ENCODE peak calls at places on chromosomes 13 and 19, in nine cellular contexts. Z is CD8-positive, alpha-beta memory T cell; Q is spleen; A is mesendoderm; V is GM23248; C is right lobe of liver; K is neural progenitor cell; T is sigmoid colon; D is lung. P is an unnamed sample. For H3K4me1, the result is how much of the 10 kb centered on the place peaks cover.

GRCh38 chr19:18788782-18789421 is 2.2 kb downstream of the COMP start:
- DNase-seq in A (no peak), Q (no peak), C (no peak), D (no peak), K (no peak), T (no peak), Z (no peak), V (no peak), P (no peak)

GRCh38 chr13:67184247-67184646 is 45.9 kb downstream of the PCDH9 start:
- DNase-seq in C (no peak), T (no peak), Z (no peak), K (no peak), A (no peak), V (no peak), D (no peak), Q (no peak), P (no peak)

GRCh38 chr13:96899946-96900345 is 94.3 kb downstream of the OXGR1 start:
- DNase-seq in Z (no peak), Q (no peak), C (no peak), V (no peak), D (no peak), A (no peak), T (no peak), K (no peak), P (no peak)

GRCh38 chr13:81488021-81488420 is 1147.1 kb upstream of the SPRY2 start:
- DNase-seq in A (no peak), Q (no peak), V (no peak), Z (no peak), D (no peak), K (no peak), C (no peak), T (no peak), P (no peak)

GRCh38 chr19:6018786-6019185 is 40.8 kb upstream of the RANBP3 start:
- DNase-seq in C (no peak), K (peak), V (no peak), T (peak), Z (no peak), Q (peak), A (peak), D (no peak), P (no peak)

GRCh38 chr19:18939922-18940775 is 868 bp downstream of the HOMER3 start:
- DNase-seq in D (no peak), V (peak), Z (no peak), C (peak), T (peak), K (peak), A (no peak), Q (peak), P (peak)

GRCh38 chr19:661427-662196 is 1.4 kb downstream of the RNF126 start:
- DNase-seq in D (no peak), C (no peak), T (peak), Q (peak), A (no peak), Z (peak), K (no peak), V (peak), P (no peak)

GRCh38 chr13:76745246-76746200 is 140.7 kb downstream of the KCTD12 start:
- DNase-seq in K (no peak), T (no peak), V (no peak), D (no peak), Z (no peak), Q (no peak), A (no peak), C (no peak), P (no peak)

GRCh38 chr13:110520431-110521295 is 40.9 kb downstream of the RAB20 start:
- DNase-seq in Z (no peak), D (peak), A (no peak), K (no peak), V (peak), T (peak), Q (no peak), C (peak), P (peak)

GRCh38 chr13:90717451-90717936 is 630.0 kb upstream of the MIR17HG start:
- DNase-seq in A (peak), Q (no peak), D (no peak), T (no peak), K (peak), Z (no peak), V (peak), C (no peak), P (no peak)

GRCh38 chr13:111505175-111505777 is 184.8 kb downstream of the TEX29 start:
- DNase-seq in T (no peak), Q (no peak), D (no peak), K (peak), C (no peak), Z (no peak), A (peak), V (peak), P (no peak)

GRCh38 chr19:19475845-19476828 is 39.2 kb downstream of the TSSK6 start:
- DNase-seq in A (peak), D (no peak), C (no peak), Q (no peak), Z (no peak), T (no peak), K (peak), V (peak), P (no peak)

GRCh38 chr13:35530147-35530546 is 53.7 kb upstream of the MAB21L1 start:
- DNase-seq in V (no peak), D (no peak), Q (no peak), C (no peak), T (no peak), Z (no peak), A (no peak), K (no peak), P (peak)

GRCh38 chr19:9075064-9075964 is 11.5 kb upstream of the OR1M1 start:
- DNase-seq in K (peak), T (peak), D (peak), A (peak), Q (no peak), C (peak), V (peak), Z (no peak), P (peak)

GRCh38 chr13:81927347-81927746 is 1586.4 kb upstream of the SPRY2 start:
- DNase-seq in Z (no peak), A (peak), K (peak), T (no peak), C (no peak), V (no peak), Q (no peak), D (no peak), P (no peak)

GRCh38 chr19:7515471-7516226 is at the start of gene ZNF358:
- DNase-seq in Q (peak), Z (no peak), C (peak), A (peak), V (peak), T (peak), K (peak), D (peak), P (peak)

GRCh38 chr13:21541980-21542379 is 62.0 kb downstream of the MICU2 start:
- DNase-seq in Z (no peak), V (no peak), C (no peak), T (no peak), D (no peak), Q (no peak), K (no peak), A (no peak), P (no peak)

GRCh38 chr13:58302349-58302748 is 670.8 kb downstream of the PCDH17 start:
- DNase-seq in C (peak), V (no peak), D (no peak), K (no peak), T (no peak), Z (no peak), Q (no peak), A (no peak), P (no peak)

GRCh38 chr19:6891761-6892385 is 4.5 kb downstream of the ADGRE1 start:
- DNase-seq in Z (no peak), K (no peak), Q (no peak), C (no peak), A (no peak), D (no peak), V (no peak), T (no peak), P (no peak)

GRCh38 chr13:49996166-49996915 is 501 bp upstream of the TRIM13 start:
- DNase-seq in T (peak), C (peak), K (peak), D (peak), V (peak), A (peak), Z (peak), Q (peak), P (peak)

GRCh38 chr13:97339019-97339988 is 94.7 kb upstream of the RAP2A start:
- DNase-seq in C (no peak), A (no peak), T (peak), Q (no peak), Z (no peak), V (peak), K (no peak), D (peak), P (no peak)

GRCh38 chr19:51602189-51602854 is 27.9 kb downstream of the SIGLEC5 start:
- DNase-seq in Q (no peak), T (no peak), A (no peak), K (no peak), V (no peak), Z (no peak), C (no peak), D (no peak), P (no peak)

GRCh38 chr19:29687897-29688728 is 22.9 kb downstream of the PLEKHF1 start:
- DNase-seq in K (no peak), C (no peak), Q (no peak), V (peak), T (no peak), Z (no peak), D (no peak), A (no peak), P (no peak)

GRCh38 chr13:50884270-50884669 is 25.3 kb upstream of the RNASEH2B start:
- DNase-seq in K (no peak), A (no peak), C (no peak), Q (no peak), D (no peak), Z (no peak), T (no peak), V (no peak), P (no peak)

GRCh38 chr19:17754634-17755532 is 3.6 kb downstream of the FCHO1 start:
- DNase-seq in K (no peak), Z (no peak), D (no peak), A (no peak), Q (peak), T (no peak), C (no peak), V (no peak), P (no peak)

GRCh38 chr19:16470541-16470910 is 1.2 kb downstream of the EPS15L1 start:
- DNase-seq in C (no peak), T (no peak), Z (no peak), A (peak), K (no peak), V (no peak), D (no peak), Q (no peak), P (no peak)

GRCh38 chr19:29014857-29015436 is 198.0 kb downstream of the UQCRFS1 start:
- DNase-seq in A (peak), T (no peak), V (peak), C (no peak), Q (peak), Z (no peak), D (no peak), K (no peak), P (no peak)

GRCh38 chr13:71254384-71254783 is 612.6 kb downstream of the DACH1 start:
- DNase-seq in C (no peak), Z (no peak), D (no peak), A (peak), T (no peak), V (no peak), K (peak), Q (no peak), P (no peak)

GRCh38 chr13:75460644-75461043 is 21.3 kb downstream of the TBC1D4 start:
- DNase-seq in Z (no peak), T (no peak), V (no peak), Q (no peak), D (no peak), A (no peak), K (no peak), C (no peak), P (no peak)

GRCh38 chr19:40200352-40201099 is 9.3 kb downstream of the MAP3K10 start:
- DNase-seq in D (no peak), C (no peak), T (no peak), A (no peak), Z (no peak), V (no peak), K (no peak), Q (no peak), P (no peak)

GRCh38 chr19:50377517-50377916 is 1.3 kb downstream of the NR1H2 start:
- DNase-seq in C (no peak), V (no peak), T (peak), K (no peak), Q (peak), Z (no peak), D (no peak), A (no peak), P (no peak)

GRCh38 chr19:50378169-50378862 is 2.1 kb downstream of the NR1H2 start:
- DNase-seq in T (peak), A (no peak), D (no peak), Q (peak), C (no peak), Z (no peak), V (no peak), K (no peak), P (no peak)

GRCh38 chr19:50378863-50379236 is 2.6 kb downstream of the NR1H2 start:
- DNase-seq in Q (peak), D (no peak), A (no peak), Z (no peak), T (no peak), C (no peak), K (no peak), V (no peak), P (no peak)

GRCh38 chr19:50376166-50377050 is at the start of gene NR1H2:
- DNase-seq in V (peak), C (peak), Q (peak), D (peak), Z (peak), K (peak), T (peak), A (peak), P (peak)

DNA sequence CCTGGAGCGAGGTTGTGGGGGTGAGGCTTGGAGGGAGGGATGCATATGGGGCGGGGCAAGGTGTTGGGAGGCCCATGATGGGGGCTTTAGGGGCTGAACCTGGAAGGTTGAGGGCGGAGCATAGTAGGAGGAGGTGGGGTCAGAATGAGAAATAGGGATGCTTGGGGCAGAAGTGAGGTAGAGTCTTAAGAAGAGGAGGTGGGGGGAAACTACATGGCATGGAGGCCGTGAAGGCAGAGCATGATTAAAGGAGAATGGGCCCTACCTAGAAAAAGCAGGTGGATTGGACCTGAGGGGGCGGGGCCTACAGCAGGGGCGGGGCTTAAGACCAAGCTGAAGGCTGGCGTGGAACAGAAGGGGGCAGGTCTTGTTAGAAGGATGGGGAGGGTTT is 789 bp downstream of the NR1H2 start:
- DNase-seq in C (no peak), D (no peak), T (peak), A (peak), Z (peak), V (peak), Q (peak), K (no peak), P (no peak)
- H3K27ac ChIP-seq in C (no peak), D (no peak), T (peak), A (no peak), Z (peak), V (no peak), Q (peak), K (no peak), P (peak)

GRCh38 chr19:47372603-47373002 is 23.5 kb downstream of the DHX34 start:
- DNase-seq in Z (no peak), Q (no peak), T (no peak), V (no peak), C (no peak), A (no peak), D (no peak), K (no peak), P (no peak)

GRCh38 chr19:47373246-47374240 is 24.4 kb downstream of the DHX34 start:
- DNase-seq in A (no peak), K (no peak), Z (no peak), T (no peak), V (no peak), Q (no peak), D (no peak), C (no peak), P (no peak)

GRCh38 chr19:47374876-47375693 is 26.0 kb downstream of the DHX34 start:
- DNase-seq in V (no peak), T (no peak), D (no peak), K (no peak), A (no peak), Z (no peak), Q (no peak), C (no peak), P (no peak)

GRCh38 chr19:47369923-47370625 is 21.0 kb downstream of the DHX34 start:
- DNase-seq in V (peak), K (no peak), T (no peak), D (peak), C (no peak), Z (no peak), Q (peak), A (no peak), P (no peak)

GRCh38 chr19:47371269-47371668 is 22.2 kb downstream of the DHX34 start:
- DNase-seq in Q (peak), K (no peak), C (no peak), V (no peak), T (no peak), Z (no peak), D (no peak), A (no peak), P (no peak)
- H3K4me1 ChIP-seq in Q (under half), K (under half), C (under half), V (under half), T (under half), Z (under half), D (under half), A (under half), P (under half)

GRCh38 chr19:50432658-50433057 is at the start of gene MYBPC2:
- DNase-seq in Z (no peak), K (peak), C (no peak), D (no peak), T (no peak), Q (no peak), V (no peak), A (no peak), P (no peak)

GRCh38 chr19:50432221-50432626 is 468 bp upstream of the MYBPC2 start:
- DNase-seq in Z (no peak), V (peak), C (no peak), Q (no peak), D (no peak), A (peak), T (no peak), K (peak), P (no peak)

GRCh38 chr19:50433201-50434180 is 799 bp downstream of the MYBPC2 start:
- DNase-seq in Q (no peak), C (no peak), D (no peak), T (no peak), Z (no peak), A (no peak), V (no peak), K (no peak), P (no peak)

GRCh38 chr19:50430888-50431342 is 1.8 kb upstream of the MYBPC2 start:
- DNase-seq in D (no peak), T (no peak), V (peak), C (no peak), K (peak), Z (no peak), Q (no peak), A (no peak), P (no peak)

DNA sequence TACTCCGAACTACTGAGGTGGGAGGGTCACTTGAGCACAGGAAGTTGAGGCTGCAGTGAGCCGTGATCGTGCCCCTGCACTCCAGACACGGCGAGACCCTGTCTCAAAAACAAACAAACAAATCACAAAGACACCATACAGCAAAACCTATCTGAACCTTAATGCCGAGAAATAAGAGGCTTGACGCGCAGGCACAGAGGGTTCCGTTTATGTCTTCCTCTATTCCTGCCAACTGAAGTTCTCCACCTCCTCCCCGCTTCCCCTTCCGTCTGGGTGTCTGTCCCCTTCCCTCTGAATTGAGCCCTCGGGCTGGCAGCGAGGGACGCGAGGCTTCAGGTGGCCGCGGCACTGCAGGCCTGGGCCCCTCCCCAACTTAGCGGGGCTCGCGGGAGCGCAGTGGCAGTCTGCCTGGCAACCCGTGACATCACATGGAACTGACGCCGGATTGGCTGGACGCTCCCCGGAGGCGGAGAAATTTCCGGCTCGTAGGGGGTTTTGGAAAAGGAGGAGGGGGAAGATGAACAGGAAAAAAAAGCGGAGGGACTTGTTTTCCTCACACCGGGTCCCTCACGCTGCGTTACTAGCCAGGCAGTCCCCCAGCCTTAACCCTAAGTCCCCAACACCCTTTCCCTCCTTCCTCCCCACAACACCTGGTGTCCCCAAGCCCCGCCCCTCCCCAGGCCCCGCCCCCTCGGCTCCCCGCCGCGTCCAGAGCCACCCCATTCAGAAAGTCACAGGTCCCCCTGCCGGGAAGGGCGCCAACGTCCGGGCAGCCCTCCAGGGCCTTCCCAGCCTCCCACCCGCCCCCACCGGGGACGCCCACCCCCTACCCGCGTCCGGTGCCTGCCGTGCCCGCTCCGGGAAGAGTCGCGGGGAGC is 1.1 kb upstream of the MYBPC2 start:
- DNase-seq in C (peak), Q (peak), K (peak), D (peak), V (peak), A (peak), Z (peak), T (peak), P (peak)
- H3K27ac ChIP-seq in C (peak), Q (peak), K (no peak), D (no peak), V (no peak), A (no peak), Z (peak), T (peak), P (peak)

GRCh38 chr13:48181482-48182145 is 51.4 kb upstream of the ITM2B start:
- DNase-seq in T (no peak), A (no peak), Z (no peak), D (no peak), C (no peak), Q (no peak), V (no peak), K (no peak), P (no peak)
- H3K4me1 ChIP-seq in T (under half), A (under half), Z (under half), D (under half), C (under half), Q (under half), V (under half), K (under half), P (under half)

DNA sequence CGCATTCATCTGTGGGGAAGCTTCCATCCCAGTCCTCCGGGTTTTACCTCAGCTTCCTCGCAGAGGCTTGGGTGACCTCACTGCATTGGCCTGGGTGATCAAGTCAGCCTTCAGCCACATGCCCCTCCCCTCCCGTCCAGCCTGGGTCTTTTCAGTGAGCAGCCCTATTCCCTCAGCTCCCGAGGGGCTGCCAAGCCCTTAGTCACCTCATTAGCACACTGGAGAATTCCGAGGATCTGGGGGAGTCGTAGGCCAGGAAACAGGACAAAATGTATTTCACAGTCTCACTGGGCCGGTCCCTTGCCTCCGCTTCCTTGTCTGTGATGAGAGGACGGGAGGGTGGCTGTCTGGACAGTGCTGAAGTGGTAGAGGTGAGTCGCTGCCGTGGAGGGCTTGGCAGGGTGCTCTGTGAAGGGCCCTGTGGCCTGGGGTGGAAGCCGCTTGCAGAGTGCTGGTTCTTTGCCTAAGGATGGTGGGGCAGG is 19.9 kb downstream of the KDM4B start:
- DNase-seq in Q (no peak), Z (no peak), A (peak), D (peak), C (no peak), V (peak), K (no peak), T (peak), P (no peak)
- H3K27ac ChIP-seq in Q (peak), Z (no peak), A (no peak), D (no peak), C (no peak), V (peak), K (no peak), T (peak), P (peak)

GRCh38 chr13:27551563-27551962 is 68.8 kb downstream of the LNX2 start:
- DNase-seq in A (peak), Q (no peak), D (no peak), Z (no peak), T (no peak), K (no peak), V (no peak), C (no peak), P (no peak)
- H3K4me1 ChIP-seq in A (under half), Q (under half), D (under half), Z (under half), T (under half), K (under half), V (under half), C (under half), P (under half)